ENCODE peak calls at places on chromosomes 1 and 21, in four cellular contexts. F is NCI-H345; D is activated CD4-positive, alpha-beta T cell treated with anti-CD3 and anti-CD28 coated beads, Interleukin-2, amount 50 U/mL, for 24 hours; N is AG20443. W is an unnamed sample.
A peak's percentile ranks its signal among the peaks of the same experiment; 100 is the strongest.

GRCh38 chr1:53919675-53920066 is 25.7 kb downstream of the DIO1 start:
- DNase-seq in F (no peak), N (no peak), D (no peak), W (no peak)

GRCh38 chr1:36351222-36351977 is 28.0 kb upstream of the EVA1B start:
- DNase-seq in N (peak; percentile 87), D (no peak), F (no peak), W (no peak)

GRCh38 chr1:55369474-55369873 is 154.3 kb upstream of the USP24 start:
- DNase-seq in D (no peak), F (no peak), N (peak; percentile 82), W (no peak)

GRCh38 chr1:236391008-236391407 is 3.1 kb upstream of the EDARADD start:
- DNase-seq in N (no peak), F (no peak), D (no peak), W (no peak)

GRCh38 chr1:214445201-214445600 is 106.2 kb downstream of the PTPN14 start:
- DNase-seq in D (no peak), N (peak; percentile 42), F (no peak), W (no peak)

GRCh38 chr1:71464016-71464415 is 383.2 kb upstream of the ZRANB2 start:
- DNase-seq in D (no peak), F (no peak), N (peak; percentile 17), W (no peak)

GRCh38 chr21:26769613-26770188 is 75.5 kb downstream of the ADAMTS1 start:
- DNase-seq in D (no peak), N (peak; percentile 42), F (no peak), W (no peak)

GRCh38 chr1:109532365-109533136 is 7.1 kb upstream of the GPR61 start:
- DNase-seq in F (peak; percentile 87), D (peak; percentile 88), N (peak; percentile 89), W (peak; percentile 92)

GRCh38 chr1:82704966-82705365 is 904.2 kb downstream of the ADGRL2 start:
- DNase-seq in N (no peak), D (no peak), F (no peak), W (no peak)

GRCh38 chr1:110123224-110123623 is 11.0 kb downstream of the UBL4B start:
- DNase-seq in D (no peak), F (no peak), N (peak; percentile 72), W (no peak)

GRCh38 chr1:153795934-153796785 is 21.0 kb downstream of the SLC27A3 start:
- DNase-seq in N (no peak), D (no peak), F (no peak), W (no peak)

GRCh38 chr21:31888936-31889371 is 16.1 kb downstream of the HUNK start:
- DNase-seq in F (no peak), D (no peak), N (peak; percentile 52), W (no peak)

GRCh38 chr1:98157524-98158293 is 236.9 kb upstream of the DPYD start:
- DNase-seq in F (no peak), N (peak; percentile 28), D (no peak), W (no peak)

GRCh38 chr1:19608232-19608631 is 35.9 kb upstream of the NBL1 start:
- DNase-seq in F (no peak), N (no peak), D (no peak), W (no peak)

W was measured in stimulated activated CD8-positive, alpha-beta memory T cell treated with anti-CD3 and anti-CD28 coated beads, Interleukin-7, amount 100 ng/mL, for 24 hours.